ENCODE peak calls at places on chromosomes 5 and 9, in four cellular contexts. One of them, this sample, is unnamed.

GRCh38 chr9:18798106-18798505 is 234.9 kb downstream of the SAXO1 start:
- DNase-seq in lower lobe of right lung: no peak
- DNase-seq in dorsolateral prefrontal cortex: no peak
- DNase-seq in breast epithelium: no peak
- DNase-seq in this sample: no peak

GRCh38 chr5:137086289-137086838 is 412.8 kb downstream of the SPOCK1 start:
- DNase-seq in lower lobe of right lung: no peak
- DNase-seq in breast epithelium: no peak
- DNase-seq in dorsolateral prefrontal cortex: no peak
- DNase-seq in this sample: no peak

GRCh38 chr5:1659100-1660036 is 135.6 kb upstream of the LPCAT1 start:
- DNase-seq in lower lobe of right lung: no peak
- DNase-seq in breast epithelium: no peak
- DNase-seq in dorsolateral prefrontal cortex: no peak
- DNase-seq in this sample: no peak

GRCh38 chr9:98998441-98999151 is 54.9 kb downstream of the COL15A1 start:
- DNase-seq in lower lobe of right lung: peak
- DNase-seq in breast epithelium: peak
- DNase-seq in dorsolateral prefrontal cortex: peak
- DNase-seq in this sample: peak

GRCh38 chr9:26947736-26948135 is 694 bp upstream of the PLAA start:
- DNase-seq in lower lobe of right lung: no peak
- DNase-seq in dorsolateral prefrontal cortex: no peak
- DNase-seq in breast epithelium: no peak
- DNase-seq in this sample: no peak

GRCh38 chr5:132873119-132873929 is at the start of gene LEAP2:
- DNase-seq in breast epithelium: no peak
- DNase-seq in dorsolateral prefrontal cortex: no peak
- DNase-seq in lower lobe of right lung: no peak
- DNase-seq in this sample: no peak

GRCh38 chr5:11595045-11595444 is 309.2 kb downstream of the CTNND2 start:
- DNase-seq in dorsolateral prefrontal cortex: no peak
- DNase-seq in breast epithelium: no peak
- DNase-seq in lower lobe of right lung: no peak
- DNase-seq in this sample: no peak

GRCh38 chr5:107893642-107894041 is 222.9 kb upstream of the EFNA5 start:
- DNase-seq in breast epithelium: no peak
- DNase-seq in dorsolateral prefrontal cortex: no peak
- DNase-seq in lower lobe of right lung: no peak
- DNase-seq in this sample: no peak

GRCh38 chr9:133949486-133950061 is 42.5 kb downstream of the VAV2 start:
- DNase-seq in breast epithelium: no peak
- DNase-seq in lower lobe of right lung: peak
- DNase-seq in dorsolateral prefrontal cortex: no peak
- DNase-seq in this sample: no peak

GRCh38 chr5:112186401-112186990 is 232.6 kb downstream of the EPB41L4A start:
- DNase-seq in lower lobe of right lung: no peak
- DNase-seq in breast epithelium: no peak
- DNase-seq in dorsolateral prefrontal cortex: no peak
- DNase-seq in this sample: no peak

GRCh38 chr9:15622596-15622995 is 69.8 kb downstream of the CCDC171 start:
- DNase-seq in dorsolateral prefrontal cortex: no peak
- DNase-seq in lower lobe of right lung: no peak
- DNase-seq in breast epithelium: no peak
- DNase-seq in this sample: no peak
- TF ChIP-seq CTCF in dorsolateral prefrontal cortex: peak
- TF ChIP-seq CTCF in lower lobe of right lung: peak
- TF ChIP-seq CTCF in breast epithelium: no peak
- TF ChIP-seq CTCF in this sample: peak

DNA sequence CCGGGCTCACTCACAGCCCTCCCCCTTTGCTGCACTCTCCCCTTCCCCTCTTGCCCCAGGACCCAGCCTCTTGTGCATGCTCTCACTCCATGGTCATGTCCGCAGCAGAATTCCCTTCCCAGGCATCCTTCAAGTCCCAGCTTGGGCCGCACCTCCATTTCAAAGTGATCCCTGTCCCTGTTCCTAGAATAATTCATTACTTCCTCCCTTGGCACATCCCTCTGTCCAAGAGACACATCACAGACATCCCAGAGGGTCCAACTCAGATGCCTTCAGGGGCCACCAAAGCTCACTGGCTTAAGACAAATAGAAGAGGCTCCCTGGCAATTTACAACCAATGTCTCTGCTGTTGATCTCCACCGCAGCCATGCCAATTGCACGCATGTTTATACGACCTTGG is 56.8 kb downstream of the HRH2 start:
- DNase-seq in lower lobe of right lung: no peak
- DNase-seq in breast epithelium: peak
- DNase-seq in dorsolateral prefrontal cortex: no peak
- DNase-seq in this sample: no peak
- TF ChIP-seq CTCF in lower lobe of right lung: no peak
- TF ChIP-seq CTCF in breast epithelium: no peak
- TF ChIP-seq CTCF in dorsolateral prefrontal cortex: no peak
- TF ChIP-seq CTCF in this sample: no peak

GRCh38 chr9:11726659-11727058 is 966.5 kb upstream of the TYRP1 start:
- DNase-seq in breast epithelium: no peak
- DNase-seq in lower lobe of right lung: no peak
- DNase-seq in dorsolateral prefrontal cortex: no peak
- DNase-seq in this sample: no peak
- TF ChIP-seq CTCF in breast epithelium: no peak
- TF ChIP-seq CTCF in lower lobe of right lung: no peak
- TF ChIP-seq CTCF in dorsolateral prefrontal cortex: no peak
- TF ChIP-seq CTCF in this sample: no peak

GRCh38 chr5:176387384-176387925 is 943 bp downstream of the NOP16 start:
- DNase-seq in lower lobe of right lung: no peak
- DNase-seq in dorsolateral prefrontal cortex: no peak
- DNase-seq in breast epithelium: no peak
- DNase-seq in this sample: no peak
- TF ChIP-seq CTCF in lower lobe of right lung: no peak
- TF ChIP-seq CTCF in dorsolateral prefrontal cortex: no peak
- TF ChIP-seq CTCF in breast epithelium: no peak
- TF ChIP-seq CTCF in this sample: no peak

DNA sequence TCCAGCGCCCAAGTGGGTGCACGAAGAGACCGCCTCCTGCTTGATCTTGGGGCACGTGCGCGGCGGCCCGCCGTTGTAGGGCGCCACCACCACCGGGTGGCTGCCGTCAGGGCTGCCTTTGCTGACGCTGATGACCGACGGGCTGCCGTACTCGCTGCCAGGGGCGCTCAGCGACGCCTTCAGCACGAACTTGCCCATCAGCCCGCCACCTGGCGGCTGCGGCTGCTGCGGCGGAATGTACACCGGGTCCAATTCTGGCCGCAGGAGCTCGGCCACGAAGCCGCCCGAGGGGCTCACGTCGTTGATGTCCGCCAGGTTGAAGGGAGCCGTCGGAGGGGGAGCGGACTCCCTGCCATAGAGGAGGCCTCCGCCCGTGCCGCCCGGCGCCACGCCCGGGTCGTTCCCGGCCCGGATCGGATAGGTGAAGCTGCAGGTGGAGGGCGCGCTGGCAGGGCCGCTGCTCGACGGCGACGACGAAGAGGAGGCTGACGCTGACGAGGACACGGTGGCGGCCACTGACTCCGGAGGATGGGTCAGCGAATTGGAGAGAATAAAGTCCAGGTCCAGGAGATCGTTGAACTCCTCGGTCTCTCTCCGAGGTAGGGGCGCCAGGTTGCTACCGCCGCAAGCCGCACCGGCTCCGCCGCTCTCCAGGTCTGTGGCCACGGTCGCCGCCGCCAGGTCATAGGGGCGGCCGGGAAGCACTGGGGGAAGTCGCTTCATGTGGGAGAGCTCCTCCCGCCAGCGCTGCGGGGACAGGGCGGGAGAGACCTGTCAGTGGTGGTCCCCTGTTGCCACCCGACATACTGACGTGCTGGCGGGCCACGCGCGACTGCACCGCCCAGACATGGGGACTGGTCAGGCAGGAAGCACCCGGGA is 1.8 kb downstream of the KLF4 start:
- DNase-seq in dorsolateral prefrontal cortex: no peak
- DNase-seq in breast epithelium: peak
- DNase-seq in lower lobe of right lung: peak
- DNase-seq in this sample: peak
- TF ChIP-seq CTCF in dorsolateral prefrontal cortex: peak
- TF ChIP-seq CTCF in breast epithelium: peak
- TF ChIP-seq CTCF in lower lobe of right lung: peak
- TF ChIP-seq CTCF in this sample: peak

GRCh38 chr5:55994998-55995914 is 493 bp upstream of the IL6ST start:
- DNase-seq in lower lobe of right lung: peak
- DNase-seq in breast epithelium: peak
- DNase-seq in dorsolateral prefrontal cortex: peak
- DNase-seq in this sample: peak
- TF ChIP-seq CTCF in lower lobe of right lung: peak
- TF ChIP-seq CTCF in breast epithelium: peak
- TF ChIP-seq CTCF in dorsolateral prefrontal cortex: peak
- TF ChIP-seq CTCF in this sample: peak

DNA sequence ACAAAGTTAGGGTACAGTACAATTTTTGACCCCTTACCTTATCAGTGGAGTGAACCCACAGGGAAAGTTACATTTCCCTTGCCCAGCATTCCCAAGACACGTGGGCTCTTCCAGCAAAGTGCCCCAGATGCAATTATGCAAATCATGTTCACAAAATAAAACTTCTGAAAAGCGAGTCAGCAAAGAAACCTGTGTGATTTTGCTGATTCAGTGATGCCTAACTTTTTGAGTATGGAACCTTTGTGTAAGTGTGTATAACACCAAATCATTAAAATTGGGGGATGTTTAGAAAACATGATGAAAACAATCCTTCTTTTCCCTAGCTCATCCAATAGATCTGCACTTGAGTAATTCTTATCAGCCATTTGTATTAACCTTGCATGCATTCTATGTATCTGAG is 52.6 kb downstream of the SH3RF2 start:
- DNase-seq in dorsolateral prefrontal cortex: no peak
- DNase-seq in breast epithelium: no peak
- DNase-seq in lower lobe of right lung: no peak
- DNase-seq in this sample: no peak
- TF ChIP-seq CTCF in dorsolateral prefrontal cortex: no peak
- TF ChIP-seq CTCF in breast epithelium: no peak
- TF ChIP-seq CTCF in lower lobe of right lung: no peak
- TF ChIP-seq CTCF in this sample: no peak

GRCh38 chr5:177371120-177371537 is 13.1 kb upstream of the SLC34A1 start:
- DNase-seq in breast epithelium: no peak
- DNase-seq in lower lobe of right lung: no peak
- DNase-seq in dorsolateral prefrontal cortex: no peak
- DNase-seq in this sample: no peak

GRCh38 chr5:177370488-177371119 is 12.9 kb downstream of the RGS14 start:
- DNase-seq in lower lobe of right lung: peak
- DNase-seq in breast epithelium: peak
- DNase-seq in dorsolateral prefrontal cortex: peak
- DNase-seq in this sample: peak

GRCh38 chr5:177369913-177370487 is 12.3 kb downstream of the RGS14 start:
- DNase-seq in lower lobe of right lung: no peak
- DNase-seq in breast epithelium: no peak
- DNase-seq in dorsolateral prefrontal cortex: no peak
- DNase-seq in this sample: no peak

GRCh38 chr5:177367981-177368960 is 10.5 kb downstream of the RGS14 start:
- DNase-seq in breast epithelium: no peak
- DNase-seq in dorsolateral prefrontal cortex: no peak
- DNase-seq in lower lobe of right lung: no peak
- DNase-seq in this sample: no peak

GRCh38 chr5:177369050-177369912 is 11.6 kb downstream of the RGS14 start:
- DNase-seq in breast epithelium: no peak
- DNase-seq in dorsolateral prefrontal cortex: peak
- DNase-seq in lower lobe of right lung: no peak
- DNase-seq in this sample: no peak
- TF ChIP-seq CTCF in breast epithelium: peak
- TF ChIP-seq CTCF in dorsolateral prefrontal cortex: peak
- TF ChIP-seq CTCF in lower lobe of right lung: peak
- TF ChIP-seq CTCF in this sample: peak

DNA sequence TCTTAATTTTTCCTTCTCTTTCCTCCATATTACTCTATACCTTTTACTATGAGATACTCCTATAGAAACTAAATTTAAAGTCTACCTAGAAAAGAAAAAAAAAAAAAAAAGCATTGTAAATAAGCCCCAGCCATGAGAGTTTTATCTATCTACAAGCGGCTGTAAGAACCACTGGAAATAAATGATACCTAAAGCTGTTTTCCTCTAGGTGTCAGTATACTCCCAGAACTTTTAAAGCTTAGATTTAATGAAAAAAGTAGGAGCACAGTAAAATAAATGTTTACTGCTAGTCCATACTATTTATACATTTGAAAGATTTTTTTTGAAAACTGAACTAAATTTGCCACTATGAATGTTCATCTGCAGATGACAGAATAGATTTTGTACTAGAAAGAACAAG is 26.2 kb downstream of the TYRP1 start:
- DNase-seq in lower lobe of right lung: no peak
- DNase-seq in breast epithelium: no peak
- DNase-seq in dorsolateral prefrontal cortex: no peak
- DNase-seq in this sample: no peak
- TF ChIP-seq CTCF in lower lobe of right lung: peak
- TF ChIP-seq CTCF in breast epithelium: no peak
- TF ChIP-seq CTCF in dorsolateral prefrontal cortex: peak
- TF ChIP-seq CTCF in this sample: peak

GRCh38 chr5:75441560-75441959 is 69.9 kb downstream of the CERT1 start:
- DNase-seq in breast epithelium: no peak
- DNase-seq in lower lobe of right lung: no peak
- DNase-seq in dorsolateral prefrontal cortex: no peak
- DNase-seq in this sample: no peak

GRCh38 chr5:75435101-75435500 is 76.3 kb downstream of the CERT1 start:
- DNase-seq in lower lobe of right lung: no peak
- DNase-seq in dorsolateral prefrontal cortex: no peak
- DNase-seq in breast epithelium: no peak
- DNase-seq in this sample: no peak

GRCh38 chr5:75434107-75434506 is 77.3 kb downstream of the CERT1 start:
- DNase-seq in breast epithelium: no peak
- DNase-seq in lower lobe of right lung: no peak
- DNase-seq in dorsolateral prefrontal cortex: no peak
- DNase-seq in this sample: no peak

GRCh38 chr5:75438722-75439121 is 72.7 kb downstream of the CERT1 start:
- DNase-seq in dorsolateral prefrontal cortex: no peak
- DNase-seq in breast epithelium: no peak
- DNase-seq in lower lobe of right lung: no peak
- DNase-seq in this sample: no peak
- TF ChIP-seq CTCF in dorsolateral prefrontal cortex: no peak
- TF ChIP-seq CTCF in breast epithelium: no peak
- TF ChIP-seq CTCF in lower lobe of right lung: no peak
- TF ChIP-seq CTCF in this sample: no peak

This sample was measured in progenitor cell of endocrine pancreas.